ENCODE peak calls at places on chromosomes 5 and 9, in ten cellular contexts. One of them, this sample, is unnamed.

GRCh38 chr5:9544502-9545300 is 1.2 kb downstream of the SEMA5A start:
- DNase-seq in cardiac muscle cell: peak
- DNase-seq in PC-9: peak
- DNase-seq in transverse colon: peak
- DNase-seq in neural crest cell: peak
- DNase-seq in cardiac fibroblast: peak
- DNase-seq in GM10248: peak
- DNase-seq in MM.1S: peak
- DNase-seq in neural progenitor cell: peak
- DNase-seq in ovary: peak
- DNase-seq in this sample: peak

GRCh38 chr5:111976705-111977104 is 219.7 kb upstream of the NREP start:
- DNase-seq in GM10248: no peak
- DNase-seq in neural progenitor cell: no peak
- DNase-seq in ovary: no peak
- DNase-seq in PC-9: no peak
- DNase-seq in MM.1S: no peak
- DNase-seq in transverse colon: no peak
- DNase-seq in cardiac fibroblast: no peak
- DNase-seq in neural crest cell: no peak
- DNase-seq in cardiac muscle cell: no peak
- DNase-seq in this sample: peak

GRCh38 chr9:102967979-102968378 is 27.2 kb upstream of the CYLC2 start:
- DNase-seq in MM.1S: no peak
- DNase-seq in cardiac muscle cell: no peak
- DNase-seq in transverse colon: no peak
- DNase-seq in ovary: no peak
- DNase-seq in neural crest cell: no peak
- DNase-seq in cardiac fibroblast: no peak
- DNase-seq in neural progenitor cell: no peak
- DNase-seq in GM10248: no peak
- DNase-seq in PC-9: no peak
- DNase-seq in this sample: no peak

GRCh38 chr5:79938468-79938867 is 52.6 kb downstream of the MTX3 start:
- DNase-seq in neural progenitor cell: no peak
- DNase-seq in GM10248: no peak
- DNase-seq in cardiac fibroblast: no peak
- DNase-seq in cardiac muscle cell: no peak
- DNase-seq in PC-9: no peak
- DNase-seq in MM.1S: peak
- DNase-seq in ovary: no peak
- DNase-seq in neural crest cell: no peak
- DNase-seq in transverse colon: no peak
- DNase-seq in this sample: no peak

GRCh38 chr5:55816342-55816741 is 34.8 kb upstream of the IL31RA start:
- DNase-seq in PC-9: no peak
- DNase-seq in neural crest cell: no peak
- DNase-seq in GM10248: no peak
- DNase-seq in neural progenitor cell: no peak
- DNase-seq in cardiac fibroblast: peak
- DNase-seq in ovary: no peak
- DNase-seq in MM.1S: no peak
- DNase-seq in transverse colon: no peak
- DNase-seq in cardiac muscle cell: no peak
- DNase-seq in this sample: peak

GRCh38 chr9:109455861-109456260 is 42.2 kb downstream of the PTPN3 start:
- DNase-seq in neural crest cell: no peak
- DNase-seq in cardiac muscle cell: no peak
- DNase-seq in transverse colon: no peak
- DNase-seq in PC-9: no peak
- DNase-seq in ovary: no peak
- DNase-seq in neural progenitor cell: no peak
- DNase-seq in cardiac fibroblast: no peak
- DNase-seq in GM10248: no peak
- DNase-seq in MM.1S: no peak
- DNase-seq in this sample: no peak

GRCh38 chr5:14286574-14287399 is 143.6 kb downstream of the TRIO start:
- DNase-seq in cardiac fibroblast: no peak
- DNase-seq in neural crest cell: no peak
- DNase-seq in ovary: no peak
- DNase-seq in PC-9: no peak
- DNase-seq in neural progenitor cell: no peak
- DNase-seq in transverse colon: no peak
- DNase-seq in GM10248: peak
- DNase-seq in cardiac muscle cell: no peak
- DNase-seq in MM.1S: peak
- DNase-seq in this sample: no peak

GRCh38 chr5:91288517-91288916 is 94.6 kb downstream of the ARRDC3 start:
- DNase-seq in neural crest cell: no peak
- DNase-seq in neural progenitor cell: no peak
- DNase-seq in ovary: no peak
- DNase-seq in cardiac muscle cell: no peak
- DNase-seq in PC-9: no peak
- DNase-seq in MM.1S: no peak
- DNase-seq in cardiac fibroblast: no peak
- DNase-seq in transverse colon: no peak
- DNase-seq in GM10248: no peak
- DNase-seq in this sample: no peak

DNA sequence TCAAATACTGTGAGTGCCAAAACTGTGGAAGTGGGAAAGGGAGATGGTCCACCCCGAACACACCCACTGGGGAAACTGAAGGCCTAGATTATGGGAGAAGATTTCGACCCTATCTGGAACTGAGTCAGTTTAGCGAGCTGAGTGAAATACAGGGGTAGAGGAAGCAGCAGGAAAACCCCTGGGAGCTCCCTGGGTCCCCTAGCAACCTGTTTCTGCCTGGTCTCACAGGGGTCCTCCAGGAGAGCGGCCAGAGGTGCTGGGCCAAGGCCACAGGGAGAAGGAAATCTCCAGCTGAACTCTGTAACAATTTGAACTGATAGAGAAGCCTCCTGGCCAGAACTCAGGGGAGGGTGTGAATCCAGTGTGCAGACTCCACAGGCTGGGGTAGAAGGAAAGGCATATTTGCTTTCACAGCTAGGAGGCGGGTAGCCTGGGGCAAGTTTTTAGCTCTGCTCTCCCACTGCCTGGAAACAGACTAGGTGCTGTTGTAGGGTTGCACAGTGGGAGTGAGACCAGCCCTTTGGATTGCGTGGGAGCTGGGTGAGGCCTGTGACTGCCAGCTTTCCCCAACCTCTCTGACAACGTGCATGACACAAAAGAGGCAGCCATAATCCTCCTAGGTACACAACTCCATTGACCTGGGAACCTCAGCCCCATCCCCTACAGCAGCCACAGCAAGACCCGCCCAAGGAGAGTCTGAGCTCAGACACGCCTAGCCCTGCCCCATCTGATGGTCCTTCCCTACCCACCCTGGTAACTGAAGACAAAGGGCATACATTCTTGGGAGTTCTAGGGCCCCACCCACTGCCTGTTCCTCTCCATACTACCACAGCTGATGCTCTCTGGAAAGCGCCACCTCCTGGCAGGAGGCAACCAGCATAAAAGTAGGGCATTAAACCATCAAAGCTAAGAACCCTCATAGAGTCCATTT is 78.8 kb upstream of the GPBP1 start:
- DNase-seq in cardiac fibroblast: peak
- DNase-seq in neural progenitor cell: peak
- DNase-seq in neural crest cell: no peak
- DNase-seq in MM.1S: no peak
- DNase-seq in cardiac muscle cell: no peak
- DNase-seq in ovary: no peak
- DNase-seq in GM10248: no peak
- DNase-seq in PC-9: peak
- DNase-seq in transverse colon: peak
- DNase-seq in this sample: peak
- TF ChIP-seq CTCF in cardiac fibroblast: no peak
- TF ChIP-seq CTCF in neural progenitor cell: peak
- TF ChIP-seq CTCF in neural crest cell: no peak
- TF ChIP-seq CTCF in MM.1S: peak
- TF ChIP-seq CTCF in cardiac muscle cell: peak
- TF ChIP-seq CTCF in ovary: no peak
- TF ChIP-seq CTCF in GM10248: peak
- TF ChIP-seq CTCF in PC-9: peak
- TF ChIP-seq CTCF in transverse colon: peak
- TF ChIP-seq CTCF in this sample: peak

DNA sequence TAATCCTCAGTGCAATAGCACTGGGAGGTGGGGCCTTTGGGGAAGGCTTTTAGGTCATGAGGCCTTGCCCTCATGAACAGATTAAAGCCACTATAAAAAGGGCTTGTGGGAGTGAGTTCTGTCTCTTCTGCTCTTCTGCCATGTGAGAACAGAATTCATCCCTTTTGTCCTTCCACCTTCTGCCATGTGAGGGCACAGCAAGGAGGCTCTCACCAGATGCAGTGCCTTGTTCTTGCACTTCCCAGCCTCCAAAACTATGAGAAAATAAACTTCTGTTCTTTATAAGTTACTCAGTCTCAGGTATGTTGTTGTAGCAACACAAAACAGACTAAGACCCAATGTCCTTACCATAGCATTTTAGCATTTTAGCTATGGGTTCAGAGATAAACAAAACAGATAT is 81.7 kb upstream of the CPLX2 start:
- DNase-seq in ovary: no peak
- DNase-seq in cardiac fibroblast: no peak
- DNase-seq in transverse colon: no peak
- DNase-seq in neural progenitor cell: no peak
- DNase-seq in PC-9: no peak
- DNase-seq in MM.1S: no peak
- DNase-seq in cardiac muscle cell: no peak
- DNase-seq in neural crest cell: no peak
- DNase-seq in GM10248: no peak
- DNase-seq in this sample: no peak
- TF ChIP-seq CTCF in ovary: no peak
- TF ChIP-seq CTCF in cardiac fibroblast: no peak
- TF ChIP-seq CTCF in transverse colon: no peak
- TF ChIP-seq CTCF in neural progenitor cell: no peak
- TF ChIP-seq CTCF in PC-9: no peak
- TF ChIP-seq CTCF in MM.1S: no peak
- TF ChIP-seq CTCF in cardiac muscle cell: no peak
- TF ChIP-seq CTCF in neural crest cell: no peak
- TF ChIP-seq CTCF in GM10248: no peak
- TF ChIP-seq CTCF in this sample: no peak

GRCh38 chr9:121380941-121381340 is 10.9 kb upstream of the STOM start:
- DNase-seq in PC-9: no peak
- DNase-seq in transverse colon: peak
- DNase-seq in neural progenitor cell: no peak
- DNase-seq in neural crest cell: no peak
- DNase-seq in ovary: no peak
- DNase-seq in cardiac fibroblast: no peak
- DNase-seq in MM.1S: no peak
- DNase-seq in GM10248: no peak
- DNase-seq in cardiac muscle cell: no peak
- DNase-seq in this sample: no peak

GRCh38 chr9:121372239-121372562 is 2.2 kb upstream of the STOM start:
- DNase-seq in ovary: no peak
- DNase-seq in cardiac fibroblast: no peak
- DNase-seq in cardiac muscle cell: no peak
- DNase-seq in PC-9: no peak
- DNase-seq in GM10248: no peak
- DNase-seq in transverse colon: no peak
- DNase-seq in neural progenitor cell: no peak
- DNase-seq in MM.1S: no peak
- DNase-seq in neural crest cell: no peak
- DNase-seq in this sample: no peak

GRCh38 chr9:121372563-121373400 is 2.7 kb upstream of the STOM start:
- DNase-seq in GM10248: no peak
- DNase-seq in PC-9: no peak
- DNase-seq in cardiac muscle cell: no peak
- DNase-seq in cardiac fibroblast: peak
- DNase-seq in MM.1S: no peak
- DNase-seq in neural progenitor cell: no peak
- DNase-seq in transverse colon: no peak
- DNase-seq in ovary: no peak
- DNase-seq in neural crest cell: no peak
- DNase-seq in this sample: peak

GRCh38 chr9:121373401-121373769 is 3.3 kb upstream of the STOM start:
- DNase-seq in neural progenitor cell: no peak
- DNase-seq in transverse colon: no peak
- DNase-seq in MM.1S: no peak
- DNase-seq in ovary: no peak
- DNase-seq in GM10248: no peak
- DNase-seq in cardiac fibroblast: peak
- DNase-seq in cardiac muscle cell: no peak
- DNase-seq in neural crest cell: no peak
- DNase-seq in PC-9: no peak
- DNase-seq in this sample: no peak

DNA sequence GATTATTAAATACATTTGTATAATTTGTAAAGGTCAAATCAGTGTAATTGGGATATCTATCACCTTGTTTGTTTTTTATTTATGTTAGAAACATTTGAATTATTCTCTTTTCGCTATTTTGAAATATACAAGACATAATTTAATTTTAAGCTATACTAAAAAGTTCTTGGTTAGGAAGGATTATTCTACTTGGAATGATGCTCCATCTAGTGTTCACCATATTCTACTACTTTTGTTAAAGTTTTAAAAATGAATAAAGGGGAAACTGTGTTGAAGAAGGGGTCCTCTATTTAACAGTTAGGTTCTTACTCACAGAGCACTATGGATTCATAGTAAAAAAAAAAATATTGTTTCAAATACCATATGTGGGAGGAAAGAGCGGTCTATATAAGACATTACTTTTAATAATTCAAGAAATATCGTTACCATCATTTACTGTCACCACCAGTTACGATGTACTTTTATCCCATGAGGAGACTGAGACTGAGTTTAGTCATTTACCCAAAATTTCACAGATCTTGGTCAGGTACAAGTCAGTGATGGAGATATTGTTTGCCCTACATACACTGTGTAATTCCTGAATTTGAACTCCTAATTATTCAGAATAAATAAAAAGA is 6.3 kb upstream of the STOM start:
- DNase-seq in transverse colon: no peak
- DNase-seq in ovary: no peak
- DNase-seq in neural crest cell: no peak
- DNase-seq in neural progenitor cell: no peak
- DNase-seq in cardiac fibroblast: peak
- DNase-seq in cardiac muscle cell: peak
- DNase-seq in MM.1S: no peak
- DNase-seq in PC-9: no peak
- DNase-seq in GM10248: no peak
- DNase-seq in this sample: no peak
- TF ChIP-seq CTCF in transverse colon: peak
- TF ChIP-seq CTCF in ovary: no peak
- TF ChIP-seq CTCF in neural crest cell: peak
- TF ChIP-seq CTCF in neural progenitor cell: peak
- TF ChIP-seq CTCF in cardiac fibroblast: peak
- TF ChIP-seq CTCF in cardiac muscle cell: peak
- TF ChIP-seq CTCF in MM.1S: peak
- TF ChIP-seq CTCF in PC-9: peak
- TF ChIP-seq CTCF in GM10248: no peak
- TF ChIP-seq CTCF in this sample: peak

GRCh38 chr5:151296974-151297373 is 6.6 kb downstream of the SLC36A3 start:
- DNase-seq in PC-9: no peak
- DNase-seq in neural crest cell: no peak
- DNase-seq in MM.1S: no peak
- DNase-seq in transverse colon: no peak
- DNase-seq in neural progenitor cell: no peak
- DNase-seq in cardiac fibroblast: no peak
- DNase-seq in ovary: no peak
- DNase-seq in cardiac muscle cell: no peak
- DNase-seq in GM10248: no peak
- DNase-seq in this sample: no peak

GRCh38 chr5:151295801-151296477 is 7.6 kb downstream of the SLC36A3 start:
- DNase-seq in GM10248: no peak
- DNase-seq in neural progenitor cell: no peak
- DNase-seq in cardiac fibroblast: no peak
- DNase-seq in ovary: no peak
- DNase-seq in transverse colon: no peak
- DNase-seq in neural crest cell: no peak
- DNase-seq in cardiac muscle cell: no peak
- DNase-seq in PC-9: no peak
- DNase-seq in MM.1S: no peak
- DNase-seq in this sample: no peak

GRCh38 chr5:151298465-151298864 is 5.1 kb downstream of the SLC36A3 start:
- DNase-seq in GM10248: no peak
- DNase-seq in cardiac muscle cell: no peak
- DNase-seq in neural crest cell: no peak
- DNase-seq in ovary: no peak
- DNase-seq in MM.1S: no peak
- DNase-seq in cardiac fibroblast: peak
- DNase-seq in transverse colon: no peak
- DNase-seq in PC-9: no peak
- DNase-seq in neural progenitor cell: no peak
- DNase-seq in this sample: no peak

GRCh38 chr5:151296478-151296830 is 7.1 kb downstream of the SLC36A3 start:
- DNase-seq in MM.1S: no peak
- DNase-seq in PC-9: no peak
- DNase-seq in neural progenitor cell: no peak
- DNase-seq in cardiac muscle cell: no peak
- DNase-seq in cardiac fibroblast: no peak
- DNase-seq in GM10248: no peak
- DNase-seq in transverse colon: no peak
- DNase-seq in ovary: no peak
- DNase-seq in neural crest cell: no peak
- DNase-seq in this sample: no peak

DNA sequence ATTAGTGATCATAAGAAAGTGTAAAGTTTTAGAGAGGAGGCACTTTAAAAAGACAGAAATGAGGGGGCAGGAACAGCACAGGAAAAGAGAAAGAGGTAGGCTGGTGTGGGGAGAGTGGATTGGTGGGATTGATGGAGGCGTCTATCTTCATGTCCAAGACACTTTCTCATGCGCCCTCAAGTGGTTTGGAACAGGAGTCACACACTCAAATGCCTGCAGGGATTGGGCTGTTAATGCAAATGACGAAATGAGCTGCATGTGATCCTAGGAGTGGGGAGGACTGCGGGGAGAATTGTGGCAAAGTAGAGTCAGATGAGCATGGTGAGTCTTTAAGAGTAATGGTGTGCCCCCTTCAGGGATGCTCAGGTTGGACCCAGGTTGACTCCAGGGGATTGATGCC is 5.5 kb downstream of the SLC36A3 start:
- DNase-seq in cardiac muscle cell: peak
- DNase-seq in MM.1S: no peak
- DNase-seq in transverse colon: no peak
- DNase-seq in ovary: no peak
- DNase-seq in GM10248: no peak
- DNase-seq in neural crest cell: no peak
- DNase-seq in neural progenitor cell: peak
- DNase-seq in PC-9: no peak
- DNase-seq in cardiac fibroblast: no peak
- DNase-seq in this sample: no peak
- TF ChIP-seq CTCF in cardiac muscle cell: peak
- TF ChIP-seq CTCF in MM.1S: no peak
- TF ChIP-seq CTCF in transverse colon: peak
- TF ChIP-seq CTCF in ovary: no peak
- TF ChIP-seq CTCF in GM10248: no peak
- TF ChIP-seq CTCF in neural crest cell: peak
- TF ChIP-seq CTCF in neural progenitor cell: peak
- TF ChIP-seq CTCF in PC-9: no peak
- TF ChIP-seq CTCF in cardiac fibroblast: no peak
- TF ChIP-seq CTCF in this sample: no peak